ENCODE peak calls at places on chromosome 16, in eight cellular contexts. Q is activated CD4-positive, alpha-beta T cell treated with anti-CD3 and anti-CD28 coated beads for 24 hours; J is H9; H is caudate nucleus; T is right lobe of liver; G is psoas muscle; K is stromal cell of bone marrow; X is NCI-H2081. P is an unnamed sample.

GRCh38 chr16:24139282-24139681 is 116.9 kb upstream of the CACNG3 start:
- DNase-seq in Q (no peak), J (peak), H (no peak), T (no peak), G (no peak), K (no peak), X (no peak), P (no peak)

GRCh38 chr16:2210386-2211365 is at the start of gene BRICD5:
- DNase-seq in Q (no peak), J (peak), H (no peak), T (no peak), G (no peak), K (no peak), X (no peak), P (no peak)

GRCh38 chr16:64196444-64196843 is 925.4 kb downstream of the CDH11 start:
- DNase-seq in Q (no peak), J (no peak), H (no peak), T (no peak), G (no peak), K (peak), X (no peak), P (no peak)

GRCh38 chr16:54503011-54503410 is 216.4 kb upstream of the IRX3 start:
- DNase-seq in Q (no peak), J (no peak), H (no peak), T (no peak), G (peak), K (no peak), X (no peak), P (no peak)

GRCh38 chr16:77431131-77431670 is 3.6 kb downstream of the ADAMTS18 start:
- DNase-seq in Q (no peak), J (no peak), H (no peak), T (no peak), G (no peak), K (no peak), X (no peak), P (no peak)

GRCh38 chr16:588639-588888 is 1.3 kb upstream of the RAB40C start:
- DNase-seq in Q (no peak), J (no peak), H (no peak), T (no peak), G (no peak), K (no peak), X (peak), P (no peak)

GRCh38 chr16:70778901-70779309 is 22.1 kb downstream of the VAC14 start:
- DNase-seq in Q (no peak), J (peak), H (no peak), T (no peak), G (peak), K (peak), X (peak), P (no peak)

GRCh38 chr16:87416826-87417471 is 24.8 kb downstream of the MAP1LC3B start:
- DNase-seq in Q (no peak), J (no peak), H (no peak), T (no peak), G (no peak), K (peak), X (no peak), P (no peak)

GRCh38 chr16:3774156-3774767 is 56.9 kb upstream of the TRAP1 start:
- DNase-seq in Q (no peak), J (no peak), H (peak), T (no peak), G (no peak), K (peak), X (peak), P (no peak)

GRCh38 chr16:67430504-67431076 is 331 bp upstream of the HSD11B2 start:
- DNase-seq in Q (no peak), J (no peak), H (no peak), T (peak), G (no peak), K (no peak), X (peak), P (peak)

GRCh38 chr16:192686-193085 is 12.4 kb downstream of the HBQ1 start:
- DNase-seq in Q (no peak), J (no peak), H (no peak), T (no peak), G (no peak), K (no peak), X (no peak), P (no peak)

GRCh38 chr16:75087040-75087979 is 29.3 kb downstream of the LDHD start:
- DNase-seq in Q (no peak), J (no peak), H (no peak), T (no peak), G (no peak), K (no peak), X (peak), P (no peak)

GRCh38 chr16:67885976-67886375 is 1.3 kb downstream of the NRN1L start:
- DNase-seq in Q (no peak), J (no peak), H (no peak), T (no peak), G (no peak), K (no peak), X (no peak), P (no peak)

GRCh38 chr16:17591655-17592405 is 121.1 kb upstream of the XYLT1 start:
- DNase-seq in Q (no peak), J (no peak), H (no peak), T (no peak), G (no peak), K (no peak), X (no peak), P (no peak)

GRCh38 chr16:426115-426905 is 861 bp downstream of the RAB11FIP3 start:
- DNase-seq in Q (no peak), J (no peak), H (no peak), T (peak), G (peak), K (no peak), X (no peak), P (peak)

GRCh38 chr16:68005786-68006286 is 6.6 kb upstream of the DPEP2 start:
- DNase-seq in Q (no peak), J (no peak), H (no peak), T (no peak), G (no peak), K (no peak), X (no peak), P (peak)

GRCh38 chr16:4200000-4200780 is 41.7 kb downstream of the SRL start:
- DNase-seq in Q (no peak), J (peak), H (no peak), T (peak), G (peak), K (no peak), X (peak), P (peak)

GRCh38 chr16:86732621-86733297 is 154.4 kb downstream of the FOXL1 start:
- DNase-seq in Q (no peak), J (peak), H (no peak), T (no peak), G (no peak), K (no peak), X (no peak), P (no peak)

GRCh38 chr16:57808589-57808988 is 6.3 kb upstream of the KIFC3 start:
- DNase-seq in Q (no peak), J (no peak), H (no peak), T (no peak), G (no peak), K (no peak), X (no peak), P (no peak)

GRCh38 chr16:81745704-81746558 is 33.2 kb upstream of the PLCG2 start:
- DNase-seq in Q (peak), J (peak), H (peak), T (peak), G (peak), K (no peak), X (peak), P (peak)

GRCh38 chr16:10070591-10070990 is 111.6 kb downstream of the GRIN2A start:
- DNase-seq in Q (no peak), J (no peak), H (no peak), T (no peak), G (no peak), K (no peak), X (no peak), P (no peak)

GRCh38 chr16:30764086-30764485 is 2.0 kb downstream of the RNF40 start:
- DNase-seq in Q (no peak), J (no peak), H (no peak), T (no peak), G (no peak), K (no peak), X (no peak), P (no peak)

GRCh38 chr16:16864536-16864935 is 485.6 kb downstream of the NPIPA7 start:
- DNase-seq in Q (no peak), J (no peak), H (no peak), T (no peak), G (no peak), K (no peak), X (no peak), P (no peak)

GRCh38 chr16:3716831-3717234 is 491 bp downstream of the TRAP1 start:
- DNase-seq in Q (peak), J (no peak), H (no peak), T (no peak), G (no peak), K (no peak), X (peak), P (peak)

GRCh38 chr16:28981517-28981916 is 3.3 kb upstream of the LAT start:
- DNase-seq in Q (no peak), J (peak), H (no peak), T (no peak), G (no peak), K (no peak), X (no peak), P (no peak)

GRCh38 chr16:2475413-2476344 is 752 bp downstream of the TBC1D24 start:
- DNase-seq in Q (no peak), J (peak), H (no peak), T (no peak), G (no peak), K (no peak), X (peak), P (peak)

GRCh38 chr16:14056970-14057369 is 14.1 kb upstream of the MRTFB start:
- DNase-seq in Q (no peak), J (no peak), H (no peak), T (no peak), G (no peak), K (no peak), X (no peak), P (no peak)

GRCh38 chr16:59707441-59707840 is 973.3 kb upstream of the GOT2 start:
- DNase-seq in Q (no peak), J (no peak), H (no peak), T (no peak), G (no peak), K (no peak), X (no peak), P (no peak)

GRCh38 chr16:69513180-69513966 is 52.4 kb upstream of the NFAT5 start:
- DNase-seq in Q (no peak), J (no peak), H (no peak), T (no peak), G (no peak), K (no peak), X (no peak), P (no peak)

GRCh38 chr16:87895641-87896141 is 26.4 kb upstream of the SLC7A5 start:
- DNase-seq in Q (peak), J (no peak), H (no peak), T (no peak), G (no peak), K (peak), X (no peak), P (no peak)

GRCh38 chr16:4692460-4693295 is 684 bp upstream of the NUDT16L1 start:
- DNase-seq in Q (no peak), J (no peak), H (no peak), T (peak), G (no peak), K (no peak), X (no peak), P (no peak)

GRCh38 chr16:66270333-66270927 is 96.1 kb upstream of the CDH5 start:
- DNase-seq in Q (peak), J (peak), H (peak), T (peak), G (peak), K (no peak), X (peak), P (peak)

GRCh38 chr16:86355538-86355937 is 154.8 kb upstream of the FOXF1 start:
- DNase-seq in Q (no peak), J (no peak), H (no peak), T (no peak), G (no peak), K (no peak), X (no peak), P (no peak)

GRCh38 chr16:89187337-89188063 is 12.8 kb downstream of the SLC22A31 start:
- DNase-seq in Q (no peak), J (no peak), H (no peak), T (peak), G (peak), K (no peak), X (no peak), P (peak)

GRCh38 chr16:30747331-30747730 is 894 bp upstream of the PHKG2 start:
- DNase-seq in Q (no peak), J (no peak), H (no peak), T (no peak), G (no peak), K (no peak), X (no peak), P (no peak)

GRCh38 chr16:69465083-69465721 is 40.8 kb downstream of the CYB5B start:
- DNase-seq in Q (no peak), J (no peak), H (no peak), T (no peak), G (no peak), K (no peak), X (no peak), P (no peak)

GRCh38 chr16:56262148-56262878 is 71.0 kb downstream of the GNAO1 start:
- DNase-seq in Q (peak), J (no peak), H (no peak), T (no peak), G (no peak), K (no peak), X (peak), P (no peak)

GRCh38 chr16:1181715-1182671 is 29.1 kb downstream of the CACNA1H start:
- DNase-seq in Q (no peak), J (no peak), H (no peak), T (peak), G (peak), K (peak), X (no peak), P (peak)

P was measured in pancreas.